ENCODE peak calls at places on chromosomes 13 and 19, in five cellular contexts. F, H, B, K and W are unnamed samples. For H3K4me1, the result is how much of the 10 kb centered on the place peaks cover.

GRCh38 chr19:46372901-46373572 is 26.1 kb downstream of the PPP5C start:
- DNase-seq in F (peak), H (peak), B (no peak), K (no peak), W (no peak)

GRCh38 chr19:51457351-51458013 is 772 bp downstream of the SIGLEC8 start:
- DNase-seq in F (no peak), H (no peak), B (no peak), K (no peak), W (no peak)

GRCh38 chr19:37932985-37933953 is 26.3 kb downstream of the SIPA1L3 start:
- DNase-seq in F (peak), H (no peak), B (no peak), K (peak), W (peak)

GRCh38 chr13:20831933-20832332 is 58.2 kb upstream of the EEF1AKMT1 start:
- DNase-seq in F (no peak), H (no peak), B (no peak), K (no peak), W (no peak)

GRCh38 chr13:54185785-54186184 is 1157.2 kb downstream of the OLFM4 start:
- DNase-seq in F (no peak), H (no peak), B (no peak), K (no peak), W (no peak)

GRCh38 chr19:14366529-14366928 is 14.7 kb upstream of the ADGRE5 start:
- DNase-seq in F (peak), H (peak), B (peak), K (peak), W (peak)

GRCh38 chr19:49338691-49339363 is 3.6 kb downstream of the CD37 start:
- DNase-seq in F (peak), H (peak), B (peak), K (peak), W (peak)

GRCh38 chr13:44292545-44292944 is 81.1 kb upstream of the SERP2 start:
- DNase-seq in F (no peak), H (no peak), B (no peak), K (no peak), W (no peak)

GRCh38 chr13:113742000-113742441 is 17.0 kb upstream of the TMEM255B start:
- DNase-seq in F (peak), H (no peak), B (no peak), K (peak), W (peak)

GRCh38 chr19:8631425-8631819 is 989 bp downstream of the NFILZ start:
- DNase-seq in F (peak), H (no peak), B (no peak), K (peak), W (no peak)

GRCh38 chr13:83312194-83312593 is 570.1 kb downstream of the SLITRK1 start:
- DNase-seq in F (no peak), H (no peak), B (no peak), K (no peak), W (no peak)

GRCh38 chr19:51327066-51327985 is 14.6 kb downstream of the VSIG10L start:
- DNase-seq in F (peak), H (peak), B (peak), K (no peak), W (peak)

GRCh38 chr19:49997709-49998108 is 27.5 kb downstream of the VRK3 start:
- DNase-seq in F (peak), H (no peak), B (peak), K (no peak), W (no peak)

GRCh38 chr13:92074658-92075057 is 676.2 kb downstream of the GPC5 start:
- DNase-seq in F (peak), H (no peak), B (peak), K (no peak), W (no peak)

GRCh38 chr13:111610077-111610476 is 289.6 kb downstream of the TEX29 start:
- DNase-seq in F (no peak), H (no peak), B (no peak), K (no peak), W (no peak)

GRCh38 chr19:10625003-10625761 is at the start of gene SLC44A2:
- DNase-seq in F (no peak), H (peak), B (peak), K (peak), W (peak)

GRCh38 chr19:4013886-4014540 is 6.5 kb downstream of the PIAS4 start:
- DNase-seq in F (no peak), H (no peak), B (peak), K (no peak), W (no peak)

GRCh38 chr13:45178349-45179142 is 22.3 kb downstream of the KCTD4 start:
- DNase-seq in F (peak), H (no peak), B (no peak), K (no peak), W (no peak)

GRCh38 chr19:47794526-47794925 is 9.8 kb downstream of the TPRX1 start:
- DNase-seq in F (peak), H (no peak), B (no peak), K (no peak), W (no peak)

GRCh38 chr19:58570770-58571574 is 2.2 kb downstream of the MZF1 start:
- DNase-seq in F (no peak), H (peak), B (no peak), K (no peak), W (no peak)

GRCh38 chr13:44819245-44819644 is 170.0 kb downstream of the NUFIP1 start:
- DNase-seq in F (peak), H (no peak), B (no peak), K (no peak), W (no peak)

GRCh38 chr13:76764429-76764828 is 121.8 kb downstream of the KCTD12 start:
- DNase-seq in F (no peak), H (no peak), B (peak), K (peak), W (no peak)

GRCh38 chr13:114151565-114152284 is 19.3 kb upstream of the RASA3 start:
- DNase-seq in F (no peak), H (no peak), B (no peak), K (no peak), W (peak)

GRCh38 chr13:82947121-82948077 is 934.9 kb downstream of the SLITRK1 start:
- DNase-seq in F (peak), H (no peak), B (no peak), K (no peak), W (no peak)

GRCh38 chr13:38537026-38537425 is 149.9 kb upstream of the FREM2 start:
- DNase-seq in F (no peak), H (no peak), B (no peak), K (no peak), W (no peak)

GRCh38 chr13:24861617-24862362 is 97.8 kb downstream of the RNF17 start:
- DNase-seq in F (no peak), H (no peak), B (no peak), K (no peak), W (no peak)

GRCh38 chr13:27969073-27969865 is at the start of gene CDX2:
- DNase-seq in F (peak), H (no peak), B (no peak), K (no peak), W (peak)

GRCh38 chr19:29285878-29286277 is 72.9 kb upstream of the UQCRFS1 start:
- DNase-seq in F (peak), H (no peak), B (no peak), K (no peak), W (no peak)

GRCh38 chr13:30031488-30031887 is 181.1 kb upstream of the UBL3 start:
- DNase-seq in F (no peak), H (no peak), B (no peak), K (no peak), W (no peak)

GRCh38 chr19:48480476-48481190 is 11.5 kb downstream of the CYTH2 start:
- DNase-seq in F (no peak), H (no peak), B (peak), K (peak), W (no peak)

GRCh38 chr13:51246411-51247298 is 24.5 kb downstream of the FAM124A start:
- DNase-seq in F (no peak), H (no peak), B (no peak), K (peak), W (no peak)

GRCh38 chr19:50414850-50415660 is 3.7 kb upstream of the SPIB start:
- DNase-seq in F (peak), H (no peak), B (peak), K (peak), W (peak)

GRCh38 chr19:17513801-17514200 is 2.4 kb downstream of the PGLS start:
- DNase-seq in F (no peak), H (no peak), B (no peak), K (no peak), W (no peak)

GRCh38 chr13:51269039-51269438 is 46.8 kb downstream of the FAM124A start:
- DNase-seq in F (no peak), H (no peak), B (no peak), K (no peak), W (no peak)

GRCh38 chr13:25948910-25949309 is 102.9 kb downstream of the SHISA2 start:
- DNase-seq in F (no peak), H (no peak), B (no peak), K (no peak), W (no peak)

DNA sequence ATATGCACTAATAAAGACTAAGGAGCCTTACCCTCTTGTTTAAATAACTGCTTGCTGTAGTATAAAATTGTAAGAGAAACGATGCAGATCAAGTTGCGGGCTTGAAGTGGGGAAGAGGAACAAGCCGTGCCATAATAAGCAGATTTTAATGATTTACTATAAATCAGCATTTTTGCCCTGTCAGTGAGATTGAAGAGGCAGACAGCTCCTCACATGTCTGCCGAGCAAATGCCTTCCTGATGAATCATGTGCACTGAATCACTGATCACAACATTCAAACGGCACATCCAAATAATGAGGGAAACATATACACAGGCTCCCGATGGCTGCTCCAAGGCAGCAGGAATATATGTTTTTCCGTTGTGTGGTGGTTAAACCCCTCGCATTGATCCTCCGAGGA is 282.9 kb downstream of the TSHZ3 start:
- DNase-seq in F (peak), H (no peak), B (no peak), K (no peak), W (no peak)
- H3K4me1 ChIP-seq in F (under half), H (under half), B (under half), K (under half), W (under half)

DNA sequence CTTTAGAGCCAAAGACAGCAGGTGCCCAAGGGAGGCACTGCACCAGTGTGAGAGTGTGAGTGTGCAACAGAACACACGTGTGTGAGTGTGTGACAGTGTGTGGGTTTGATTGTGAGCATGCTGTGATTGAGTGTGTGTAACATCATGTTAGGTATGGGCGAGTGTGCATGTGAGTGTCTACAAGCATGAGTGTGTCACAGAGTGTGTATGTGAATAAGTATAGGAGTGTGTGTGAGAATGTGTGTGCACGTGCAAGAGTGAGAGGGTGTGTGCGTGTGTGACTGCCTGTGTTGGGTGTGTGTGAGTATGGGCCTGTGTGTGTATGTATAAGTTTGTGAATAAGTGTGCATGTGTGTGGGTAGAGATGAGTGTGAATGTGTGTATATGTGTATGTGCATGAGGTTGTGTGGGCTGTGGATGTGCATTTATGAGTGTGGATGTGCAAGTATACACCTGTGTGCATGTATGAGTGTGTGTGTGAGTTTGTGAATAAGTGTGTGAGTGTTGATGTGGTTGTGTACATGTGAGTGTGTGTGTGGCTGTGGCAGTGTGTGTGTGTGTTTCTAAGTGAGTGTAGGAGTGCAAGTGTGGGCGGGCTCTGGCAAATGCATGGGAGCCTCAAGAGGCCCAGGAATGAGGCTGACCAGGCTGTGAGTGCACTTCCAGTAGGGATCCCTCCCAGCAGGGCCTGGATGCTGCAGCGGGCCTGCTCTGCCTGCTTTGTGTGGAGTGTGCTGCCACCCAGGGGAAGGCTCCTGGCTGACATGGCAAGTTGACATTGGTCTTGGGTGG is 198.4 kb downstream of the COL4A1 start:
- DNase-seq in F (peak), H (peak), B (peak), K (peak), W (peak)
- TF ChIP-seq POLR2A in F (no peak), H (no peak), B (no peak), K (no peak), W (no peak)

DNA sequence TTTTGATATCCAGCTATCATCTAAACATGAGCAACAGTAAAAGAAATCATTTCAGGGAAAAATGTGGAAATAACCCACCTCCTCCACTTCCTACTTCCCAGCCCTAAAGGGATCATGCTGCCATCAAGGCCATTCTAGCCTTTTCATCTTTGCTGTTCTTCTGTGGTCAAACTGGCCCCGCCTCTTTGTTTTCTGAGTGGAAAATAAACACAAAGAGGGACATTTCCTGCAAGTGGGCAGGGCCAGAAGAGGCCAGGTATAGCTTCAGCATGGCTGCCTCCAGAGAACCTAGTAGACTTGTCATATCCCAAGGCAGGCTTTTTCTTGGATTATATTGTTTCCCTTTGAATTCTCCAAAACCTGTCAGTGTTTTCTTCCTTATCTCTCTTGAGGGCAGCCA is 117.4 kb downstream of the GPC6 start:
- DNase-seq in F (no peak), H (no peak), B (no peak), K (no peak), W (no peak)
- H3K4me1 ChIP-seq in F (under half), H (under half), B (under half), K (under half), W (under half)

GRCh38 chr13:94123543-94123942 is 355.9 kb downstream of the DCT start:
- DNase-seq in F (no peak), H (no peak), B (no peak), K (no peak), W (no peak)

GRCh38 chr13:94122300-94122699 is 357.2 kb downstream of the DCT start:
- DNase-seq in F (no peak), H (no peak), B (no peak), K (no peak), W (no peak)

GRCh38 chr13:94119360-94119936 is 360.0 kb downstream of the DCT start:
- DNase-seq in F (no peak), H (no peak), B (no peak), K (no peak), W (peak)

GRCh38 chr13:94120878-94121277 is 358.6 kb downstream of the DCT start:
- DNase-seq in F (no peak), H (no peak), B (no peak), K (no peak), W (no peak)

GRCh38 chr13:94121686-94122085 is 357.8 kb downstream of the DCT start:
- DNase-seq in F (no peak), H (no peak), B (no peak), K (no peak), W (no peak)
- TF ChIP-seq POLR2A in F (no peak), H (no peak), B (no peak), K (no peak), W (no peak)

GRCh38 chr19:13012390-13012689 is 17.1 kb downstream of the NFIX start:
- DNase-seq in F (no peak), H (no peak), B (no peak), K (no peak), W (no peak)

GRCh38 chr19:13012690-13013608 is 17.7 kb downstream of the NFIX start:
- DNase-seq in F (no peak), H (no peak), B (peak), K (no peak), W (no peak)

GRCh38 chr19:13014101-13014920 is 19.0 kb downstream of the NFIX start:
- DNase-seq in F (no peak), H (no peak), B (no peak), K (no peak), W (no peak)

GRCh38 chr19:13014921-13015280 is 19.6 kb downstream of the NFIX start:
- DNase-seq in F (no peak), H (no peak), B (no peak), K (no peak), W (no peak)

GRCh38 chr19:13013649-13014048 is 18.4 kb downstream of the NFIX start:
- DNase-seq in F (no peak), H (no peak), B (no peak), K (no peak), W (no peak)
- H3K4me1 ChIP-seq in F (under half), H (under half), B (half or more), K (half or more), W (half or more)

DNA sequence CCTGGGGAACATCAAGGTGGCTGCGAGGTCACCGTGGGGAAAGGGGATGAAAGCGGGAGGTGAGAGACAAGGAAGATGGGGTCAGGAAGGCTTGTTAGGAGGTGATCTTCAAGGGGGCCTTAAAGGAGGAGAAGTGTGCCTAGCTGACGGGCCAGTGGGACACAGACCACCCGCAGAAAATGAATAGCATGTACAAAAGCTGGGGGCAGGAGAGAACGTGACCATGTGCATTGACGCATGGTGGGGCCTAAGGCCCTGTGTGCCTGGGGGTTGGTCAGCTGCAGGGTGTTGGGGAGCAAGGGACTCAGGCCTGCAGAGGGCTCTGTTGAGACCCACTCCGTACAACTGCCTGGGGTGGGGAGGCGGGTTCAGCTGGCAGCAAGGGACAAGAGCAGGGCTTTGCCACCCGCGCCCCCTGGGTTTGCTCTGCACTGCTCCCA is 5.9 kb downstream of the RAB8A start:
- DNase-seq in F (no peak), H (no peak), B (no peak), K (no peak), W (no peak)
- TF ChIP-seq POLR2A in F (no peak), H (no peak), B (no peak), K (no peak), W (no peak)

GRCh38 chr13:110328509-110328908 is 21.4 kb downstream of the COL4A2 start:
- DNase-seq in F (no peak), H (no peak), B (no peak), K (no peak), W (no peak)

GRCh38 chr13:110329798-110330461 is 22.8 kb downstream of the COL4A2 start:
- DNase-seq in F (no peak), H (no peak), B (no peak), K (no peak), W (no peak)

GRCh38 chr13:110331362-110331761 is 24.3 kb downstream of the COL4A2 start:
- DNase-seq in F (no peak), H (peak), B (peak), K (no peak), W (no peak)

GRCh38 chr13:110329258-110329657 is 22.2 kb downstream of the COL4A2 start:
- DNase-seq in F (no peak), H (no peak), B (no peak), K (no peak), W (no peak)

DNA sequence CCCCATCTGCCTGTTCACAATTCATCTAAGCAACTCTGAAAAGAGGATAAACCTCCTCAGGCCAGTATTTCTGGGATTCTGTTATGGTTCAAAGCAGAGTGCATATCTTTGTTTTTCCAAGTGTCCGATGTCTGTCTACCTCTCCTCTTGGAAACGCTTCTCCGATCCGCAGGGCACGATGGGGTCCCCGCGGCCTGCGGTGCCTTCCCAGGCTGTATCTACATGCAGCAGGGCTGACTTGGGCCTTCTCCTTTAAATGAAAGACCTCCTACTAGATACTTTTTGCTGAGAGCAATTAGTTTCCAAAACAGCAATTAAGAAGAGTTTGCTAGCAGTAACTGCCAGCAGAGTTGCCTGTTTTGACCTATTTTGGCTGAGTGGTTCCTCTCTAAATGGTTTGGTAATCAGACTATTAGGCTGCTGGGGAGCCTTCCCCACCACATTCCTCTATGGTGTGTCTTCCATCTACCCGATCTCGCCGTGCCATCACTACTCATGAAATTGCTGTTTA is 23.5 kb downstream of the COL4A2 start:
- DNase-seq in F (no peak), H (no peak), B (no peak), K (no peak), W (no peak)
- H3K4me1 ChIP-seq in F (under half), H (under half), B (under half), K (half or more), W (half or more)